ENCODE peak calls at places on chromosomes 13 and 19, in eight cellular contexts. One of them, this sample, is unnamed.

GRCh38 chr19:22622901-22623840 is 11.0 kb upstream of the ZNF492 start:
- DNase-seq in cerebellum: no peak
- DNase-seq in NCI-H1092 treated with DMSO at 0.1 percent for 48 hours: no peak
- DNase-seq in body of pancreas: no peak
- DNase-seq in NCI-H2107: no peak
- DNase-seq in stromal cell of bone marrow: no peak
- DNase-seq in frontal cortex: peak
- DNase-seq in H1: no peak
- DNase-seq in this sample: no peak

GRCh38 chr19:16529466-16530144 is 12.6 kb downstream of the CHERP start:
- DNase-seq in frontal cortex: no peak
- DNase-seq in NCI-H2107: no peak
- DNase-seq in NCI-H1092 treated with DMSO at 0.1 percent for 48 hours: no peak
- DNase-seq in cerebellum: no peak
- DNase-seq in stromal cell of bone marrow: no peak
- DNase-seq in body of pancreas: no peak
- DNase-seq in H1: no peak
- DNase-seq in this sample: no peak

GRCh38 chr13:26914624-26915023 is 154.0 kb upstream of the GPR12 start:
- DNase-seq in cerebellum: no peak
- DNase-seq in NCI-H1092 treated with DMSO at 0.1 percent for 48 hours: no peak
- DNase-seq in stromal cell of bone marrow: peak
- DNase-seq in H1: no peak
- DNase-seq in body of pancreas: no peak
- DNase-seq in NCI-H2107: peak
- DNase-seq in frontal cortex: no peak
- DNase-seq in this sample: no peak

GRCh38 chr13:39036212-39036611 is 1.7 kb downstream of the PROSER1 start:
- DNase-seq in frontal cortex: no peak
- DNase-seq in body of pancreas: no peak
- DNase-seq in NCI-H2107: no peak
- DNase-seq in stromal cell of bone marrow: no peak
- DNase-seq in cerebellum: no peak
- DNase-seq in H1: no peak
- DNase-seq in NCI-H1092 treated with DMSO at 0.1 percent for 48 hours: peak
- DNase-seq in this sample: peak

GRCh38 chr19:50666346-50667176 is 17.3 kb downstream of the C19orf81 start:
- DNase-seq in body of pancreas: no peak
- DNase-seq in stromal cell of bone marrow: no peak
- DNase-seq in cerebellum: no peak
- DNase-seq in NCI-H2107: no peak
- DNase-seq in NCI-H1092 treated with DMSO at 0.1 percent for 48 hours: no peak
- DNase-seq in H1: peak
- DNase-seq in frontal cortex: no peak
- DNase-seq in this sample: no peak

GRCh38 chr19:43532571-43532961 is 422 bp upstream of the ZNF575 start:
- DNase-seq in H1: no peak
- DNase-seq in NCI-H2107: no peak
- DNase-seq in frontal cortex: no peak
- DNase-seq in body of pancreas: peak
- DNase-seq in stromal cell of bone marrow: no peak
- DNase-seq in NCI-H1092 treated with DMSO at 0.1 percent for 48 hours: peak
- DNase-seq in cerebellum: peak
- DNase-seq in this sample: no peak

GRCh38 chr19:12784394-12784870 is 6.9 kb upstream of the JUNB start:
- DNase-seq in stromal cell of bone marrow: no peak
- DNase-seq in body of pancreas: no peak
- DNase-seq in NCI-H2107: no peak
- DNase-seq in H1: no peak
- DNase-seq in cerebellum: no peak
- DNase-seq in frontal cortex: no peak
- DNase-seq in NCI-H1092 treated with DMSO at 0.1 percent for 48 hours: no peak
- DNase-seq in this sample: peak

GRCh38 chr13:114082849-114083645 is 49.4 kb downstream of the RASA3 start:
- DNase-seq in NCI-H2107: no peak
- DNase-seq in stromal cell of bone marrow: no peak
- DNase-seq in cerebellum: no peak
- DNase-seq in frontal cortex: no peak
- DNase-seq in NCI-H1092 treated with DMSO at 0.1 percent for 48 hours: no peak
- DNase-seq in H1: no peak
- DNase-seq in body of pancreas: peak
- DNase-seq in this sample: no peak

GRCh38 chr19:10294368-10294697 is 4.6 kb downstream of the ICAM5 start:
- DNase-seq in stromal cell of bone marrow: no peak
- DNase-seq in cerebellum: no peak
- DNase-seq in body of pancreas: no peak
- DNase-seq in NCI-H2107: no peak
- DNase-seq in NCI-H1092 treated with DMSO at 0.1 percent for 48 hours: no peak
- DNase-seq in H1: peak
- DNase-seq in frontal cortex: no peak
- DNase-seq in this sample: no peak

GRCh38 chr13:51697181-51697580 is 106.8 kb downstream of the DHRS12 start:
- DNase-seq in NCI-H2107: no peak
- DNase-seq in stromal cell of bone marrow: peak
- DNase-seq in NCI-H1092 treated with DMSO at 0.1 percent for 48 hours: no peak
- DNase-seq in H1: no peak
- DNase-seq in body of pancreas: no peak
- DNase-seq in frontal cortex: no peak
- DNase-seq in cerebellum: no peak
- DNase-seq in this sample: no peak

GRCh38 chr13:102117175-102117830 is 284.5 kb downstream of the FGF14 start:
- DNase-seq in stromal cell of bone marrow: no peak
- DNase-seq in H1: no peak
- DNase-seq in cerebellum: no peak
- DNase-seq in NCI-H2107: no peak
- DNase-seq in frontal cortex: no peak
- DNase-seq in NCI-H1092 treated with DMSO at 0.1 percent for 48 hours: peak
- DNase-seq in body of pancreas: no peak
- DNase-seq in this sample: no peak